ENCODE peak calls at places on chromosomes 12 and 14, in eight cellular contexts. E is right cardiac atrium, F is heart left ventricle, D is body of pancreas, A is psoas muscle, M is kidney epithelial cell, W is AG04450, S is cardiac fibroblast. Q is an unnamed sample.

GRCh38 chr12:49661191-49661590 is 37.8 kb downstream of the PRPF40B start:
- DNase-seq in E (no peak), W (no peak), S (no peak), F (no peak), M (no peak), A (no peak), D (no peak), Q (no peak)

GRCh38 chr12:95590775-95591174 is 39.5 kb upstream of the USP44 start:
- DNase-seq in A (no peak), F (no peak), D (peak), M (no peak), E (no peak), W (no peak), S (no peak), Q (no peak)

GRCh38 chr12:101021442-101021841 is 188.6 kb downstream of the SLC5A8 start:
- DNase-seq in M (no peak), D (no peak), A (no peak), W (no peak), E (no peak), F (no peak), S (no peak), Q (no peak)

GRCh38 chr12:113231275-113232231 is 10.3 kb downstream of the TPCN1 start:
- DNase-seq in M (peak), S (peak), W (no peak), A (no peak), F (no peak), E (no peak), D (peak), Q (no peak)

GRCh38 chr12:120651821-120652220 is 11.4 kb downstream of the CABP1 start:
- DNase-seq in M (no peak), D (no peak), E (no peak), A (no peak), F (no peak), W (no peak), S (peak), Q (no peak)

GRCh38 chr12:8088574-8088973 is 6.5 kb downstream of the NECAP1 start:
- DNase-seq in A (no peak), M (no peak), F (no peak), S (no peak), E (no peak), D (peak), W (no peak), Q (no peak)

GRCh38 chr12:98579347-98579746 is 14.1 kb upstream of the SLC25A3 start:
- DNase-seq in M (no peak), E (no peak), F (no peak), A (no peak), D (no peak), S (no peak), W (no peak), Q (no peak)

GRCh38 chr14:75917322-75918251 is 64.2 kb downstream of the TGFB3 start:
- DNase-seq in A (no peak), W (no peak), M (no peak), D (no peak), F (no peak), E (no peak), S (no peak), Q (no peak)

GRCh38 chr14:80077262-80077661 is 134.0 kb downstream of the DIO2 start:
- DNase-seq in A (no peak), F (no peak), E (no peak), W (peak), D (no peak), M (no peak), S (no peak), Q (no peak)

GRCh38 chr12:53991077-53991460 is 6.1 kb downstream of the HOXC10 start:
- DNase-seq in F (no peak), W (no peak), M (no peak), S (no peak), E (no peak), A (no peak), D (no peak), Q (peak)

GRCh38 chr12:19421503-19422282 is 17.6 kb upstream of the AEBP2 start:
- DNase-seq in M (no peak), E (no peak), S (no peak), D (no peak), W (no peak), F (no peak), A (no peak), Q (peak)

GRCh38 chr14:30988509-30988908 is 36.9 kb upstream of the AP4S1 start:
- DNase-seq in F (no peak), D (no peak), A (no peak), E (no peak), S (peak), M (no peak), W (no peak), Q (no peak)

GRCh38 chr12:68094645-68095395 is 64.7 kb downstream of the IFNG start:
- DNase-seq in F (no peak), M (no peak), A (no peak), S (no peak), D (no peak), E (no peak), W (no peak), Q (no peak)

GRCh38 chr12:126708492-126708896 is 1558.5 kb upstream of the TMEM132C start:
- DNase-seq in F (no peak), M (no peak), E (no peak), D (no peak), A (no peak), W (no peak), S (peak), Q (peak)

GRCh38 chr12:79725987-79726386 is 35.2 kb upstream of the PAWR start:
- DNase-seq in S (peak), D (no peak), W (peak), A (no peak), E (no peak), F (no peak), M (peak), Q (no peak)

GRCh38 chr12:32183646-32184045 is 77.0 kb downstream of the BICD1 start:
- DNase-seq in D (no peak), S (no peak), E (no peak), A (no peak), F (no peak), W (no peak), M (no peak), Q (no peak)

GRCh38 chr12:8950287-8950574 is 786 bp upstream of the M6PR start:
- DNase-seq in E (no peak), W (no peak), A (no peak), M (no peak), S (no peak), D (no peak), F (no peak), Q (no peak)

GRCh38 chr14:71119832-71120231 is 212.6 kb downstream of the PCNX1 start:
- DNase-seq in S (no peak), D (no peak), E (no peak), F (no peak), M (no peak), W (no peak), A (no peak), Q (no peak)

GRCh38 chr12:95974358-95974757 is 21.8 kb downstream of the HAL start:
- DNase-seq in E (no peak), A (no peak), S (no peak), M (no peak), D (no peak), F (no peak), W (no peak), Q (no peak)

GRCh38 chr12:93805736-93806141 is 128.6 kb downstream of the CRADD start:
- DNase-seq in F (no peak), W (no peak), D (no peak), M (peak), S (no peak), A (no peak), E (no peak), Q (no peak)

GRCh38 chr14:74176404-74176788 is 62.9 kb upstream of the VSX2 start:
- DNase-seq in M (no peak), E (no peak), F (no peak), A (no peak), S (peak), W (no peak), D (no peak), Q (no peak)

GRCh38 chr14:87873741-87874140 is 119.2 kb downstream of the GALC start:
- DNase-seq in W (no peak), A (no peak), D (no peak), M (no peak), E (no peak), S (no peak), F (no peak), Q (no peak)

GRCh38 chr14:71586131-71586893 is 345.9 kb upstream of the RGS6 start:
- DNase-seq in W (no peak), F (no peak), D (no peak), E (peak), A (peak), M (no peak), S (peak), Q (peak)

GRCh38 chr14:85534914-85535313 is 5.0 kb downstream of the FLRT2 start:
- DNase-seq in W (no peak), D (peak), F (no peak), S (no peak), E (no peak), M (no peak), A (no peak), Q (no peak)

GRCh38 chr12:40691913-40692616 is at the start of gene CNTN1:
- DNase-seq in E (peak), D (peak), F (no peak), A (peak), M (no peak), S (peak), W (no peak), Q (peak)

GRCh38 chr12:109952873-109953272 is 43.3 kb downstream of the GIT2 start:
- DNase-seq in M (no peak), D (no peak), F (peak), E (no peak), A (no peak), S (no peak), W (no peak), Q (no peak)
- H3K4me3 ChIP-seq in M (no peak), D (no peak), F (no peak), E (no peak), A (no peak), S (no peak), W (no peak), Q (no peak)

DNA sequence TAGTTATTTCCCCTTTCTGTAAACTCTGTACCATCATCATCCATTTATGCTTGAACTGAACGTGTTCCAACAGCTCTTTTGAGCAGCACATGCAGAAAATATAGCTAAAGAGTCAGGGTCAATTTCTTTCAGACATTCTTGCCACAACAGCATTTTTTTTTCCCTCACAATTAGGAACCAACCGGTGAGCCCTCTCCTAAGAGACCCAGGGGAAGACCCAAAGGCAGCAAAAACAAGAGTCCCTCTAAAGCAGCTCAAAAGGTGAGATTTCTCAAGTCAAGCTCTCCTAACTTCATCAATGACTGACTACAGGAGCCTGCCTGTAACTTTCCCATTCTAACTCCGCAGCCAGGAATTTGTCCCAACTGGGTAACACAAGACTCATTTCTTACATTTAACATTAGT is 3.5 kb downstream of the HMGA2 start:
- DNase-seq in D (no peak), W (no peak), F (no peak), M (no peak), A (no peak), E (no peak), S (peak), Q (no peak)
- H3K4me3 ChIP-seq in D (no peak), W (peak), F (no peak), M (peak), A (no peak), E (no peak), S (peak), Q (no peak)

DNA sequence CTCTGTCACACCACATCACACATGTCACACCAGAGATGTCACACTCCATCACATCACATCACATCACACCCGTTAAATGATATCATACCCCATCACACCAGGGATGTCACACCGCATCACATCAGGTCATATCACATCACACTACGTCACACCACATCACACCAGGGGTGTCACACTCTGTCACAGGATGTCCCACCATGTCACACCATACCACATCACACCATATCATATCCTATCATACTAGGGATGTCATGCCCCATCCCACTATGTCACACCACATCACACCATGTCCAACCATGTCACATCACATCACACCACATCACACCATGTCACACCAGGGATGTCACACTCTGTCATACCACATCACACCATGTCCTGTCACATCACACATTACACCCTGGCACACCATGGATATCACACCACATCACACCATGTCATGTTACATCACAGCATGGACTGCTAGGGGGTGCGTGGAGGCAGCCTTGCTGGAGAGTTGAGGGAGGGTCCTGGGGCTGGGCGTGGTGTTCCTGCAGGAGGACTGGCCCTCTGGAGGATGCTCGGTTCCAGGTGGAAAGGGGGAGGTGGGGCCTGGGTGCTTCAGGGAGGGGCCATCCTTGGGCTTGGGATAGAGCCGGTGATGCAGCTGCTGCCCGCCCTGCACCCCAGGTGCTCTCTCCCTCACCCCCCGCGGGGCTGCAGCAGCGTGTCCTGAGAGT is 134.6 kb downstream of the TMEM121 start:
- DNase-seq in M (no peak), S (no peak), D (no peak), A (no peak), E (no peak), F (no peak), W (no peak), Q (no peak)
- H3K4me3 ChIP-seq in M (no peak), S (no peak), D (no peak), A (no peak), E (no peak), F (no peak), W (no peak), Q (no peak)

GRCh38 chr12:50928392-50928791 is 24.0 kb upstream of the HIGD1C start:
- DNase-seq in S (no peak), A (no peak), W (no peak), E (no peak), M (no peak), F (no peak), D (no peak), Q (no peak)

GRCh38 chr12:50927356-50927755 is 25.0 kb upstream of the HIGD1C start:
- DNase-seq in E (no peak), W (no peak), S (no peak), F (no peak), M (no peak), D (peak), A (no peak), Q (no peak)

GRCh38 chr12:50926415-50926814 is 25.9 kb upstream of the HIGD1C start:
- DNase-seq in D (no peak), S (no peak), F (no peak), W (no peak), A (no peak), M (no peak), E (no peak), Q (no peak)

GRCh38 chr12:50925920-50926319 is 26.4 kb upstream of the HIGD1C start:
- DNase-seq in W (no peak), D (no peak), F (no peak), M (no peak), A (no peak), S (no peak), E (no peak), Q (no peak)

GRCh38 chr12:50927766-50928224 is 24.5 kb upstream of the HIGD1C start:
- DNase-seq in S (no peak), W (no peak), D (no peak), M (no peak), E (no peak), F (no peak), A (peak), Q (no peak)
- H3K4me3 ChIP-seq in S (peak), W (no peak), D (peak), M (no peak), E (peak), F (peak), A (peak), Q (peak)

GRCh38 chr12:57476162-57476992 is 3.3 kb downstream of the ARHGAP9 start:
- DNase-seq in E (peak), M (no peak), S (no peak), A (no peak), W (no peak), D (peak), F (no peak), Q (no peak)
- H3K4me3 ChIP-seq in E (peak), M (no peak), S (no peak), A (peak), W (peak), D (peak), F (peak), Q (no peak)

GRCh38 chr12:74890237-74890599 is 319.4 kb downstream of the KCNC2 start:
- DNase-seq in F (no peak), D (peak), S (peak), E (no peak), W (peak), M (peak), A (no peak), Q (no peak)
- H3K4me3 ChIP-seq in F (no peak), D (no peak), S (no peak), E (no peak), W (no peak), M (no peak), A (no peak), Q (no peak)

GRCh38 chr12:111369496-111370220 is 763 bp upstream of the PHETA1 start:
- DNase-seq in E (no peak), D (no peak), M (no peak), F (no peak), A (no peak), W (no peak), S (no peak), Q (no peak)
- H3K4me3 ChIP-seq in E (peak), D (peak), M (peak), F (peak), A (peak), W (peak), S (peak), Q (peak)

GRCh38 chr14:100827751-100828447 is 2.0 kb downstream of the MEG3 start:
- DNase-seq in W (peak), A (no peak), M (no peak), E (no peak), S (peak), F (no peak), D (peak), Q (no peak)
- H3K4me3 ChIP-seq in W (peak), A (peak), M (peak), E (peak), S (peak), F (peak), D (peak), Q (no peak)

DNA sequence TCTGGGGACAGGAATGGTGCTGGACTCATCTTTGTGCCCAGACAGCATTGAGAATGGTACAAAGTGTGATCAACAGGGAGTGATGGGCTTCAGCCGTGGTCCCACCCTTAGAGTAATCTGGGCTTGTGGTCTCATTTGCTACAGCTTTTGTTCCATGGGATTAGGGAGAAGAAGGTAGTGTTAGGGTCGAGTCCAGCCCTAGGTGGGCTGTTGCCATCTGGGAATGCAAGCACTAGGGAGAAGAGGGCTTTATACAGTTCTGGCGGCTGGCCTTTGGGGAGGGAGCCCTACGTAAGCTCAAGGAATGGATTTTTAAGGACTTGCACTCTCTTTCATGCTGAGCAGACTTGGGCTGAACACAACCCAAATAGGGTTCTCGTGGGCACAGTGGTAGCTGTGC is 4.9 kb downstream of the PLEKHG3 start:
- DNase-seq in W (no peak), F (no peak), M (no peak), A (no peak), S (no peak), D (no peak), E (no peak), Q (peak)
- H3K4me3 ChIP-seq in W (no peak), F (peak), M (no peak), A (peak), S (no peak), D (no peak), E (no peak), Q (no peak)